ENCODE peak calls at places on chromosomes 5 and 9, in five cellular contexts. A is hepatic stellate cell, C is tibial artery, J is RKO, E is AML-193. M is an unnamed sample.
A peak's percentile ranks its signal among the peaks of the same experiment; 100 is the strongest.

GRCh38 chr9:123176230-123176629 is 92.2 kb downstream of the STRBP start:
- DNase-seq in A (no peak), C (no peak), J (no peak), E (no peak), M (peak; percentile 23)

GRCh38 chr9:136723362-136723976 is 11.1 kb downstream of the DIPK1B start:
- DNase-seq in A (no peak), C (peak; percentile 53), J (no peak), E (no peak), M (no peak)

GRCh38 chr5:133225671-133226152 is 173.9 kb downstream of the HSPA4 start:
- DNase-seq in A (no peak), C (no peak), J (peak; percentile 20), E (no peak), M (peak; percentile 74)

GRCh38 chr5:73893813-73894212 is 267.8 kb downstream of the ARHGEF28 start:
- DNase-seq in A (no peak), C (no peak), J (no peak), E (no peak), M (no peak)

GRCh38 chr9:115369322-115369957 is 251.5 kb upstream of the TNC start:
- DNase-seq in A (peak; percentile 9), C (no peak), J (no peak), E (no peak), M (no peak)

GRCh38 chr9:114756920-114757319 is 48.9 kb downstream of the TNFSF15 start:
- DNase-seq in A (no peak), C (no peak), J (no peak), E (no peak), M (no peak)

GRCh38 chr5:84242286-84242685 is 142.4 kb downstream of the EDIL3 start:
- DNase-seq in A (peak; percentile 62), C (no peak), J (no peak), E (no peak), M (no peak)

GRCh38 chr9:20391208-20391607 is 231.1 kb downstream of the MLLT3 start:
- DNase-seq in A (no peak), C (no peak), J (no peak), E (no peak), M (no peak)

GRCh38 chr5:81230429-81230828 is 2.7 kb upstream of the CKMT2 start:
- DNase-seq in A (no peak), C (no peak), J (no peak), E (no peak), M (no peak)

GRCh38 chr5:43619380-43619779 is 16.4 kb downstream of the NNT start:
- DNase-seq in A (no peak), C (no peak), J (no peak), E (no peak), M (no peak)

GRCh38 chr5:168443533-168443932 is 42.7 kb upstream of the RARS1 start:
- DNase-seq in A (no peak), C (no peak), J (no peak), E (no peak), M (no peak)

GRCh38 chr9:2126331-2126789 is 111.2 kb downstream of the SMARCA2 start:
- DNase-seq in A (no peak), C (peak; percentile 78), J (no peak), E (no peak), M (no peak)

GRCh38 chr9:108535526-108535925 is 320.3 kb downstream of the ACTL7B start:
- DNase-seq in A (no peak), C (no peak), J (peak; percentile 47), E (no peak), M (no peak)

GRCh38 chr9:136424750-136425362 is 14.4 kb downstream of the PMPCA start:
- DNase-seq in A (no peak), C (no peak), J (no peak), E (no peak), M (no peak)

GRCh38 chr9:121895836-121896544 is 197.1 kb downstream of the TTLL11 start:
- DNase-seq in A (no peak), C (no peak), J (peak; percentile 27), E (no peak), M (peak; percentile 54)

GRCh38 chr9:99303177-99303576 is 81.1 kb downstream of the SEC61B start:
- DNase-seq in A (no peak), C (no peak), J (no peak), E (no peak), M (no peak)

GRCh38 chr9:106403081-106403480 is 459.9 kb upstream of the ZNF462 start:
- DNase-seq in A (no peak), C (no peak), J (no peak), E (no peak), M (peak; percentile 30)

GRCh38 chr9:99823392-99824377 is 2.0 kb downstream of the NR4A3 start:
- DNase-seq in A (peak; percentile 72), C (peak; percentile 78), J (peak; percentile 53), E (no peak), M (peak; percentile 56)

GRCh38 chr5:42887094-42887493 is 75.4 kb upstream of the SELENOP start:
- DNase-seq in A (no peak), C (no peak), J (no peak), E (no peak), M (peak; percentile 64)

GRCh38 chr5:66956439-66956838 is 240.2 kb downstream of the CD180 start:
- DNase-seq in A (no peak), C (no peak), J (no peak), E (no peak), M (no peak)

GRCh38 chr5:130000460-130000859 is 96.2 kb downstream of the CHSY3 start:
- DNase-seq in A (no peak), C (no peak), J (no peak), E (no peak), M (no peak)

GRCh38 chr5:39566891-39567290 is 142.1 kb upstream of the DAB2 start:
- DNase-seq in A (no peak), C (no peak), J (no peak), E (no peak), M (no peak)

GRCh38 chr9:125650271-125650737 is 56.7 kb downstream of the MAPKAP1 start:
- DNase-seq in A (peak; percentile 20), C (no peak), J (peak; percentile 96), E (peak; percentile 90), M (peak; percentile 70)

GRCh38 chr5:37638897-37639296 is 200.9 kb downstream of the GDNF start:
- DNase-seq in A (no peak), C (no peak), J (no peak), E (no peak), M (no peak)

GRCh38 chr5:171483453-171484177 is 64.2 kb downstream of the FGF18 start:
- DNase-seq in A (peak; percentile 75), C (peak; percentile 95), J (no peak), E (no peak), M (no peak)

GRCh38 chr5:150500905-150501304 is 7.0 kb upstream of the NDST1 start:
- DNase-seq in A (no peak), C (no peak), J (no peak), E (no peak), M (no peak)

GRCh38 chr9:105385372-105385985 is 62.4 kb upstream of the FSD1L start:
- DNase-seq in A (peak; percentile 47), C (no peak), J (no peak), E (peak; percentile 45), M (peak; percentile 66)

GRCh38 chr9:112119225-112120045 is 55.7 kb downstream of the SUSD1 start:
- DNase-seq in A (no peak), C (no peak), J (no peak), E (no peak), M (peak; percentile 56)

GRCh38 chr9:73039916-73040263 is 87.0 kb upstream of the ALDH1A1 start:
- DNase-seq in A (no peak), C (no peak), J (no peak), E (no peak), M (no peak)